ENCODE peak calls at places on chromosomes 4 and X, in five cellular contexts. D is breast epithelium, Q is K562, N is hepatocyte, X is fibroblast of lung. W is an unnamed sample.

GRCh38 chr4:173494013-173494970 is 35.7 kb downstream of the HAND2 start:
- DNase-seq in X (peak), N (peak), Q (peak), D (peak), W (peak)

GRCh38 chrX:37332987-37333658 is 16.0 kb upstream of the PRRG1 start:
- DNase-seq in X (no peak), Q (no peak), D (no peak), N (no peak), W (no peak)

GRCh38 chrX:7139202-7140081 is 8.1 kb upstream of the STS start:
- DNase-seq in Q (no peak), D (no peak), X (peak), N (no peak), W (peak)

GRCh38 chr4:181854142-181854541 is 389.1 kb upstream of the TENM3 start:
- DNase-seq in X (peak), Q (no peak), D (no peak), N (no peak), W (no peak)

GRCh38 chr4:74623041-74623440 is 171.3 kb downstream of the BTC start:
- DNase-seq in Q (peak), D (no peak), N (peak), X (no peak), W (no peak)

GRCh38 chr4:159107203-159107921 is 4.5 kb downstream of the RAPGEF2 start:
- DNase-seq in N (no peak), D (no peak), Q (no peak), X (peak), W (peak)

GRCh38 chrX:101348452-101349222 is at the start of gene TIMM8A:
- DNase-seq in Q (peak), D (peak), X (peak), N (peak), W (peak)

GRCh38 chrX:150200820-150201287 is 162.3 kb upstream of the MAMLD1 start:
- DNase-seq in D (peak), N (peak), Q (peak), X (peak), W (peak)

GRCh38 chrX:132393090-132393884 is 95.6 kb downstream of the MBNL3 start:
- DNase-seq in X (no peak), N (no peak), D (no peak), Q (no peak), W (no peak)

GRCh38 chr4:143339497-143339896 is 2.8 kb downstream of the GAB1 start:
- DNase-seq in D (no peak), Q (no peak), N (no peak), X (no peak), W (no peak)

GRCh38 chr4:93267747-93268146 is 560.8 kb upstream of the ATOH1 start:
- DNase-seq in N (no peak), X (no peak), Q (no peak), D (no peak), W (no peak)

GRCh38 chr4:140149851-140150635 is 3.9 kb downstream of the MAML3 start:
- DNase-seq in Q (peak), N (peak), D (peak), X (peak), W (peak)

GRCh38 chr4:41820473-41820872 is 71.9 kb upstream of the PHOX2B start:
- DNase-seq in D (no peak), X (no peak), N (no peak), Q (no peak), W (no peak)

GRCh38 chrX:39930777-39931553 is 166.8 kb downstream of the BCOR start:
- DNase-seq in X (no peak), Q (no peak), N (no peak), D (no peak), W (no peak)

GRCh38 chrX:27336466-27337091 is 126.6 kb downstream of the PPP4R3C start:
- DNase-seq in X (no peak), Q (peak), D (no peak), N (peak), W (peak)

GRCh38 chr4:20773144-20773997 is 73.1 kb downstream of the PACRGL start:
- DNase-seq in N (peak), Q (peak), D (no peak), X (peak), W (peak)

GRCh38 chrX:154918060-154918483 is 31.9 kb downstream of the F8A1 start:
- DNase-seq in N (peak), Q (peak), X (peak), D (peak), W (peak)

GRCh38 chr4:109908741-109909140 is 3.9 kb upstream of the EGF start:
- DNase-seq in X (no peak), D (no peak), Q (no peak), N (no peak), W (no peak)

GRCh38 chrX:38664285-38664684 is 102.9 kb downstream of the TSPAN7 start:
- DNase-seq in D (no peak), N (peak), Q (peak), X (peak), W (peak)

GRCh38 chr4:30754021-30754420 is 33.9 kb downstream of the PCDH7 start:
- DNase-seq in D (no peak), X (peak), Q (no peak), N (peak), W (peak)

GRCh38 chr4:16858275-16858752 is 40.1 kb downstream of the LDB2 start:
- DNase-seq in N (no peak), D (no peak), Q (no peak), X (peak), W (peak)

GRCh38 chrX:150361070-150361776 is 1.9 kb upstream of the MAMLD1 start:
- DNase-seq in Q (peak), X (peak), N (peak), D (no peak), W (no peak)

GRCh38 chr4:1683371-1683902 is 676 bp downstream of the FAM53A start:
- DNase-seq in X (peak), N (peak), Q (peak), D (peak), W (peak)

GRCh38 chrX:3788494-3789233 is 75.2 kb upstream of the PRKX start:
- DNase-seq in Q (no peak), N (peak), D (no peak), X (no peak), W (no peak)

GRCh38 chr4:183349673-183350072 is 27.4 kb upstream of the CLDN24 start:
- DNase-seq in D (no peak), X (peak), Q (peak), N (no peak), W (peak)

GRCh38 chrX:112822892-112823291 is 17.7 kb downstream of the AMOT start:
- DNase-seq in D (no peak), X (no peak), N (no peak), Q (no peak), W (no peak)

GRCh38 chrX:153970398-153971123 is 1.1 kb downstream of the HCFC1 start:
- DNase-seq in X (peak), N (peak), D (no peak), Q (peak), W (peak)

GRCh38 chrX:154485150-154486051 is 1.0 kb downstream of the UBL4A start:
- DNase-seq in N (no peak), D (no peak), Q (peak), X (no peak), W (no peak)

GRCh38 chr4:54709281-54709854 is 51.6 kb downstream of the KIT start:
- DNase-seq in D (no peak), X (no peak), N (no peak), Q (no peak), W (no peak)

GRCh38 chr4:161555689-161556660 is 607.8 kb downstream of the FSTL5 start:
- DNase-seq in Q (no peak), N (no peak), X (peak), D (no peak), W (peak)

GRCh38 chr4:109590841-109591357 is 30.9 kb downstream of the MCUB start:
- DNase-seq in D (no peak), N (no peak), X (peak), Q (no peak), W (no peak)

GRCh38 chrX:12891167-12891566 is 15.3 kb upstream of the TLR8 start:
- DNase-seq in X (no peak), D (no peak), N (no peak), Q (no peak), W (no peak)

GRCh38 chr4:173192375-173193162 is 24.0 kb downstream of the GALNT7 start:
- DNase-seq in D (no peak), X (no peak), Q (no peak), N (no peak), W (no peak)

GRCh38 chr4:83929550-83929949 is 393.6 kb downstream of the GPAT3 start:
- DNase-seq in N (no peak), D (no peak), Q (no peak), X (no peak), W (no peak)

GRCh38 chr4:177339794-177340374 is 30.2 kb downstream of the NEIL3 start:
- DNase-seq in Q (peak), N (peak), D (no peak), X (peak), W (peak)

DNA sequence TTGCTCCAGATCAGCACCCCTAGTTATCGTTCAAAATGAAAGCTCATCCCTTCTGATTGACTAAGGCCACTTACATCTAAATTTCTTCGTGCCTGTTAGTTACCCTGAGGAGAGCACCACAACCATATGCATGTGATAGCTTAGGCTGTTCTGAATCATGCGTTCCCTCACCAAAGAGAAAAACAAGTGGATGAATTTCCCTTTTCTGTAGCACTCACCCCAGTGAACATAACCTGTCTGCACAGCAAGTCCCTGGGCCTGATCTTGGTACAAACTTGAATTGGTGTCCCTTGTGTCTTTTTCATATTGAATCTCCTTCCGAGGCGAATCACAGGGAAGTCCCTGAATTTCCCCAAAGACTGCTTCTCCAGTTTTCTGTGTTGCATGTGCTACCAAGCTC is 100.5 kb downstream of the KLHL8 start:
- DNase-seq in Q (no peak), N (no peak), D (no peak), X (no peak), W (no peak)
- TF ChIP-seq CTCF in Q (no peak), N (no peak), D (no peak), X (no peak), W (no peak)

DNA sequence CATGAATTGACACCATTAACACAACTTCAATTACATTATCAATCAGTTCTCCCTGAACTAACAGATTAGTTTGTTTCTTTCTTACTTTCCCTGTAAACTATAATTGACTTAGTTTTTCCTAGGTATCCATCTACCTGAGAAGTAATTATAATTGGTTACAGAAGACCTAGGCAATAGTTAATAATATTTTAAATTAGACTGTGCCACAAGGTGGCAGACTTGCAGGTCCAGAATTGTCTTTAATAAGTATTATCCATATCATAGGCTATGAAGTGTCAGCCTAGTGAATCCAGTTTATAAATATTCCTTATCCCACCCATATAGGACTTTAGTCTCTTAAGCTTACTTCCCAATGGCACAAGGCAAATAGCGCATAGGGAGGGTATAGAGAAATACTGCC is 48.9 kb upstream of the FAM47B start:
- DNase-seq in D (no peak), X (no peak), N (no peak), Q (peak), W (no peak)
- TF ChIP-seq CTCF in D (no peak), X (peak), N (peak), Q (no peak), W (peak)

GRCh38 chrX:69627744-69628143 is 11.8 kb downstream of the EDA start:
- DNase-seq in N (no peak), D (no peak), Q (no peak), X (no peak), W (no peak)
- TF ChIP-seq CTCF in N (no peak), D (no peak), Q (no peak), X (no peak), W (no peak)

GRCh38 chr4:10889819-10890218 is 205.3 kb upstream of the CLNK start:
- DNase-seq in Q (no peak), N (no peak), D (no peak), X (no peak), W (no peak)
- TF ChIP-seq CTCF in Q (no peak), N (no peak), D (no peak), X (no peak), W (no peak)

GRCh38 chrX:148698221-148698620 is 197.8 kb downstream of the AFF2 start:
- DNase-seq in D (no peak), N (no peak), Q (no peak), X (no peak), W (no peak)
- TF ChIP-seq CTCF in D (no peak), N (no peak), Q (no peak), X (no peak), W (no peak)

W was measured in astrocyte of the spinal cord.